ENCODE peak calls at places on chromosomes 2 and 18, in nine cellular contexts. L, Y, E, I, B, M, Z, W and A are unnamed samples.

GRCh38 chr2:220015576-220015975 is 388.1 kb downstream of the SLC4A3 start:
- DNase-seq in Z (no peak), B (no peak), E (no peak), Y (no peak), M (no peak), I (no peak), W (no peak), L (no peak), A (no peak)

GRCh38 chr2:233853883-233854240 is 473 bp downstream of the HJURP start:
- DNase-seq in L (no peak), Z (no peak), M (no peak), E (no peak), B (no peak), I (no peak), Y (no peak), W (no peak), A (peak; percentile 22)

GRCh38 chr2:25383806-25384205 is 42.1 kb upstream of the DNMT3A start:
- DNase-seq in M (no peak), B (no peak), E (no peak), L (no peak), Z (no peak), I (no peak), Y (no peak), W (no peak), A (no peak)

GRCh38 chr2:142742301-142743214 is 134.9 kb upstream of the KYNU start:
- DNase-seq in I (no peak), B (no peak), L (peak; percentile 38), Y (no peak), E (no peak), W (peak; percentile 9), Z (peak; percentile 37), M (no peak), A (no peak)

GRCh38 chr18:9741821-9742541 is 33.9 kb downstream of the RAB31 start:
- DNase-seq in B (no peak), W (no peak), M (no peak), I (no peak), Y (no peak), E (no peak), L (peak; percentile 54), Z (peak; percentile 69), A (no peak)

GRCh38 chr18:45324489-45325111 is 290.7 kb upstream of the SLC14A2 start:
- DNase-seq in Z (peak; percentile 18), I (no peak), W (peak; percentile 22), Y (no peak), B (peak; percentile 23), M (no peak), E (no peak), L (no peak), A (no peak)

GRCh38 chr18:75530548-75531211 is 103.2 kb upstream of the SMIM21 start:
- DNase-seq in Z (peak; percentile 75), B (no peak), Y (no peak), L (peak; percentile 28), W (no peak), I (no peak), M (no peak), E (no peak), A (no peak)

GRCh38 chr18:45621068-45621511 is 5.8 kb downstream of the SLC14A2 start:
- DNase-seq in I (peak; percentile 8), E (peak; percentile 32), B (peak; percentile 13), Z (peak; percentile 56), Y (peak; percentile 3), L (peak; percentile 46), M (peak; percentile 16), W (peak; percentile 33), A (peak; percentile 44)

GRCh38 chr2:40879305-40879704 is 427.4 kb upstream of the SLC8A1 start:
- DNase-seq in W (no peak), Y (no peak), E (no peak), I (no peak), M (no peak), Z (no peak), B (no peak), L (no peak), A (no peak)